ENCODE peak calls at places on chromosomes 12 and 14, in six cellular contexts. F is suprapubic skin, B is dorsolateral prefrontal cortex, A is stomach, Z is astrocyte of the spinal cord, C is pancreas. S is an unnamed sample.
A peak's percentile ranks its signal among the peaks of the same experiment; 100 is the strongest.

GRCh38 chr12:93950321-93950720 is 198.1 kb upstream of the PLXNC1 start:
- DNase-seq in C (no peak), B (no peak), F (no peak), Z (no peak), A (no peak), S (no peak)

GRCh38 chr14:94485944-94486841 is 10.2 kb upstream of the SERPINA9 start:
- DNase-seq in A (peak; percentile 62), C (peak; percentile 69), Z (peak; percentile 50), B (no peak), F (peak; percentile 71), S (peak; percentile 19)

GRCh38 chr12:120062976-120063579 is 53.5 kb downstream of the RAB35 start:
- DNase-seq in A (no peak), F (no peak), Z (no peak), C (no peak), B (no peak), S (peak; percentile 14)

GRCh38 chr12:58804749-58805148 is 115.6 kb downstream of the LRIG3 start:
- DNase-seq in F (no peak), Z (no peak), A (no peak), B (no peak), C (no peak), S (no peak)

GRCh38 chr14:68637106-68638021 is 155.5 kb downstream of the ZFP36L1 start:
- DNase-seq in A (no peak), F (peak; percentile 67), C (no peak), Z (peak; percentile 33), B (no peak), S (peak; percentile 63)

GRCh38 chr12:15899282-15899870 is 11.8 kb upstream of the DERA start:
- DNase-seq in Z (no peak), A (no peak), C (no peak), B (no peak), F (no peak), S (peak; percentile 46)

GRCh38 chr12:57037264-57037663 is 12.7 kb downstream of the MYO1A start:
- DNase-seq in A (no peak), F (no peak), C (no peak), B (no peak), Z (no peak), S (no peak)

GRCh38 chr12:98909749-98910148 is 264.7 kb downstream of the APAF1 start:
- DNase-seq in Z (no peak), F (no peak), B (no peak), C (no peak), A (no peak), S (no peak)

GRCh38 chr14:37620856-37621255 is 25.4 kb downstream of the TTC6 start:
- DNase-seq in B (no peak), A (no peak), C (no peak), Z (no peak), F (no peak), S (no peak)

GRCh38 chr14:101861464-101861863 is 100.0 kb downstream of the PPP2R5C start:
- DNase-seq in F (no peak), Z (no peak), B (no peak), A (no peak), C (no peak), S (no peak)

GRCh38 chr14:101857226-101857625 is 95.7 kb downstream of the PPP2R5C start:
- DNase-seq in B (no peak), A (no peak), F (no peak), Z (no peak), C (no peak), S (no peak)

GRCh38 chr14:101859916-101860315 is 98.4 kb downstream of the PPP2R5C start:
- DNase-seq in B (no peak), C (no peak), F (no peak), Z (no peak), A (no peak), S (no peak)

GRCh38 chr14:101859538-101859902 is 98.0 kb downstream of the PPP2R5C start:
- DNase-seq in A (no peak), C (no peak), Z (no peak), F (no peak), B (no peak), S (no peak)

DNA sequence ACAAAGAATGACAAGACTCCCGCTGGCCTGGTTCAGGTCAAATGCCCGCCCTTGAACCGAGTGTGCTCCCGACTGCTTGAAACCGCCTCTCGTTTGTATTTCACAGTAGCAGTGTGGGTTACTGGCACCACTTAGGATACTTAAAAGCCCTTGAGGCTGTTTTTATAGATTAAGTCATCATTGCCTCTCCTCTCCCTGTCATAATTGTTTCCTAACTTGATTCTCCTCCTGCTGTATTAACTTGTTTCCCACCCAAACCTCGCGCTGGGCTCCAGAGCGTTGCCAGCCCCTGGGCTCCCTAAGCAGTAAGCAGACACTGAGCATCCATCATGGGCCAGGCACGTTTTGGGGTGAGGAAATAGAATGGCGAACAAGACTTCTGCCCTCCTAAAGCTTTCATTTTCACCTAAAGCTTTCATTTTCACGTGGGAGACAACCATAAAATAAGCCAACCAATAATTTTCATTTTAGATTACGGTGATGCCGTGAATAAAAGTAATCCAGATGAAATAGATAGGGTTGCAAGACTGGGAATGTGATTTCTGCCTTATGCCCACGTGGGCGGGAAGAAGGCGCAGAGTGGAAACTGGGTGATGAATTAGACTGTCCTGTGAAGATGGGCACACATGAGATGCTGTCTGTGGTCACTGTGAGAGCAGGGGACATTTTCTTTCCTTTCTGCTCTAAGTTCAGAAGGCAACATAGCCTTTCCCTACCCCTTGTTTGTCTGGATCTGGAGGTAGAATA is 97.5 kb downstream of the PPP2R5C start:
- DNase-seq in F (no peak), Z (no peak), A (no peak), B (no peak), C (no peak), S (no peak)
- H3K4me3 ChIP-seq in F (no peak overlapping the region), Z (no peak overlapping the region), A (no peak overlapping the region), B (no peak overlapping the region), C (no peak overlapping the region), S (no peak overlapping the region)

GRCh38 chr12:105427883-105428282 is 97.4 kb downstream of the C12orf75 start:
- DNase-seq in B (no peak), F (no peak), C (no peak), A (no peak), Z (peak; percentile 34), S (no peak)
- TF ChIP-seq CTCF in B (no peak), F (no peak), C (no peak), A (no peak), Z (peak; percentile 40), S (peak; percentile 17)

DNA sequence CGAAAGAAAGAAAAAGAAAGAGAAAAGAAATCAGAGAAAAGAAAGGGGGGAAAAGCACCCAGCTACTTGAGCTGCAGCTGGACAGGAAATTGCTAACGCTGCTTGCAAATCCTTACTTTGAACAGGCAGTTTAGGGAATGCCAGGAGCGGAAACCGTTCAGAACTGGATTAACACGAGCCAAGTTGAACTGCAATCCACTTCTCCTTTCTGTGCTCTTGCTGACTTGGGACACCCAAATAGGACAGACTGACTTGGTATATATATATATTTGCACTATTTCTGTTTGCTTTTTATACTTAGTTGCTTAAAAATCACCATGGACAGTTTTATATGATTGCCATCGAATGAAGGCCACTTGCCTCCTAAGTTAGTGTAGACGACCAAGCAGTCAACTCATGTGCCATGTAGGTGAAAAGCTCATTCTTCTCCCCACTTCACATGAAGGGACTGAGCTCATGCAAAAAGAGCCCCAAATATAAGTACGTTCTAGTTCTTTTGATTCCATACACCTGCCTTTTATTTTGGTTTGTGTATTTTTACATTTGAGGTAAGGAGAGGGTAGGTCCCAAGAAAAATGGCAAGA is 5.5 kb downstream of the DUSP6 start:
- DNase-seq in F (no peak), Z (peak; percentile 65), A (no peak), C (no peak), B (no peak), S (peak; percentile 81)
- H3K4me3 ChIP-seq in F (peak overlapping the region; percentile 22), Z (no peak overlapping the region), A (peak overlapping the region; percentile 72), C (no peak overlapping the region), B (no peak overlapping the region), S (peak overlapping the region; percentile 21)

GRCh38 chr14:77988096-77988870 is 181.9 kb upstream of the NRXN3 start:
- DNase-seq in F (no peak), Z (no peak), C (no peak), B (no peak), A (no peak), S (no peak)

GRCh38 chr14:77989441-77989891 is 180.7 kb upstream of the NRXN3 start:
- DNase-seq in F (no peak), B (peak; percentile 89), C (no peak), Z (no peak), A (no peak), S (no peak)

GRCh38 chr14:77986808-77987207 is 183.4 kb upstream of the NRXN3 start:
- DNase-seq in C (no peak), A (no peak), Z (peak; percentile 19), B (no peak), F (no peak), S (no peak)

GRCh38 chr14:77988966-77989365 is 181.2 kb upstream of the NRXN3 start:
- DNase-seq in B (peak; percentile 88), Z (peak; percentile 94), F (no peak), C (no peak), A (no peak), S (no peak)

GRCh38 chr14:77991128-77991772 is 178.9 kb upstream of the NRXN3 start:
- DNase-seq in B (no peak), C (no peak), F (no peak), A (no peak), Z (no peak), S (no peak)
- TF ChIP-seq CTCF in B (no peak), C (no peak), F (no peak), A (peak; percentile 18), Z (no peak), S (no peak)

GRCh38 chr12:76778358-76778757 is 14.4 kb downstream of the ZDHHC17 start:
- DNase-seq in Z (no peak), C (no peak), F (no peak), A (no peak), B (no peak), S (no peak)
- H3K4me3 ChIP-seq in Z (no peak overlapping the region), C (no peak overlapping the region), F (no peak overlapping the region), A (no peak overlapping the region), B (no peak overlapping the region), S (no peak overlapping the region)

DNA sequence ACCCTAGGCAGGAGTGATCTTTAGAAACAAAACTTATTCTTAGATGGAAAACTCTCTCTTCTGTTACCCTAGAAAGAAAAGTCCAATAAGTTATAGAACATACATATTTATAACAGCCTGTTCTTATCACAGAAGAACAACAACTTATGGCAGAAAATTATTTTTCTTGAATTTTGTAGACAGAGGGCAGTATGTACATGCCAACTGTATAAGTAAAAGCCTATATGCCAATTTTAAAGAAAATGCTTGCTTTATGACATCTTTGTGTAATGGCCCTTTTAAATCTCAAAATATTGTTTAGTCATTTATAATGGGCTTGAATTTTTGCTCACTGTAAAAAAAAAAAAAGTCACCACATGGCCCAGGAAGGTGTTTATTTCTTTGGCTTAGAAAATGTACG is 38.2 kb upstream of the GRIP1 start:
- DNase-seq in C (no peak), A (no peak), F (no peak), Z (no peak), B (no peak), S (no peak)
- TF ChIP-seq CTCF in C (no peak), A (no peak), F (no peak), Z (no peak), B (peak; percentile 12), S (no peak)

DNA sequence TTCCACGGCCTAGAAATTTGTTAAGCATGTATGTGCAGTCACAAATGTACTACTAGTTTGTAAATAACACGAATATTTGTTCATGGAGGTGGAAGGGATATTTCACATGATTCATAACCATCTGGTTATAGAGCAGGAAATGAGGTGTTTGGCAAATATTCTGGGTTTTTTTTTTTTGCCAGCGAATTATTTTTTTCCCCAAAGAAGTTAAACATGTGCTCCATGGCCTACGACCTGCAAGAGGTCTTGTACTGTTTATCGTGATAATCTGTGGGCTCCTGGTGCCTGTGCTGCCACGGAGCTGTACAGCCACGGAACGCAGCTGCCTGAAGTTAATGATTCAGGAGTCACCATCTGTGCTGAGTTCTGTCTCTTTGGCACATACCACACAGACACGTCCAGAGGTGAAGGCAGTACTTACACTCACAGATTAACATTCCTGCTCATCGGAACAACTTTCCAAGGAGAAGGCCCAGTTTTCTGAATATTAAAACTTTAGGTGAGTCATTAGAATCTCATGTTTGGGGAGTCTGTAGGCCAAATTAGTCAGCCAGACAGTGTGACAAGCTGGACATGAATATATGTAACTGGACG is 156.3 kb downstream of the TMX1 start:
- DNase-seq in A (no peak), Z (peak; percentile 96), F (no peak), B (no peak), C (no peak), S (peak; percentile 98)
- H3K4me3 ChIP-seq in A (no peak overlapping the region), Z (no peak overlapping the region), F (no peak overlapping the region), B (no peak overlapping the region), C (no peak overlapping the region), S (peak overlapping the region; percentile 17)

S was measured in fibroblast of villous mesenchyme.